ENCODE peak calls at places on chromosomes 6 and 20, in five cellular contexts. F is neuronal stem cell, N is mesendoderm, B is IMR-90, D is H1. H is an unnamed sample.

GRCh38 chr20:59723607-59724456 is 119.5 kb downstream of the PHACTR3 start:
- DNase-seq in F (no peak), N (peak; percentile 0), B (no peak), D (no peak), H (no peak)

GRCh38 chr20:62741191-62741676 is 32.6 kb downstream of the NTSR1 start:
- DNase-seq in F (peak; percentile 62), N (peak; percentile 66), B (no peak), D (no peak), H (peak; percentile 13)

GRCh38 chr6:81998432-81998831 is 246.0 kb upstream of the TENT5A start:
- DNase-seq in F (no peak), N (no peak), B (peak; percentile 84), D (no peak), H (peak; percentile 38)

GRCh38 chr6:16540804-16541752 is 220.2 kb downstream of the ATXN1 start:
- DNase-seq in F (no peak), N (peak; percentile 23), B (no peak), D (no peak), H (no peak)

GRCh38 chr6:49915035-49915434 is 48.7 kb upstream of the CRISP1 start:
- DNase-seq in F (no peak), N (peak; percentile 81), B (no peak), D (no peak), H (no peak)

GRCh38 chr6:81787313-81788068 is 35.0 kb upstream of the TENT5A start:
- DNase-seq in F (no peak), N (no peak), B (peak; percentile 74), D (no peak), H (peak; percentile 72)

GRCh38 chr6:1208876-1209275 is 103.0 kb upstream of the FOXQ1 start:
- DNase-seq in F (no peak), N (no peak), B (peak; percentile 4), D (no peak), H (peak; percentile 13)

GRCh38 chr6:163175301-163175700 is 239.2 kb upstream of the QKI start:
- DNase-seq in F (no peak), N (no peak), B (no peak), D (no peak), H (no peak)

GRCh38 chr20:51327251-51327841 is 215.2 kb downstream of the NFATC2 start:
- DNase-seq in F (no peak), N (no peak), B (peak; percentile 97), D (no peak), H (peak; percentile 96)

GRCh38 chr6:169529931-169530761 is 171.7 kb downstream of the WDR27 start:
- DNase-seq in F (no peak), N (no peak), B (peak; percentile 80), D (no peak), H (no peak)

GRCh38 chr6:157841211-157841840 is 18.3 kb downstream of the SNX9 start:
- DNase-seq in F (no peak), N (no peak), B (no peak), D (no peak), H (no peak)

GRCh38 chr6:137494281-137494966 is at the start of gene OLIG3:
- DNase-seq in F (peak; percentile 37), N (peak; percentile 73), B (no peak), D (no peak), H (no peak)

GRCh38 chr6:16257999-16258708 is 19.8 kb downstream of the GMPR start:
- DNase-seq in F (no peak), N (peak; percentile 88), B (peak; percentile 17), D (no peak), H (no peak)

GRCh38 chr6:1702580-1703051 is 92.9 kb downstream of the FOXC1 start:
- DNase-seq in F (no peak), N (no peak), B (no peak), D (no peak), H (no peak)

GRCh38 chr6:119727504-119728219 is 378.1 kb upstream of the MAN1A1 start:
- DNase-seq in F (no peak), N (peak; percentile 95), B (no peak), D (no peak), H (no peak)

GRCh38 chr6:113120214-113120576 is 737.0 kb upstream of the MARCKS start:
- DNase-seq in F (no peak), N (peak; percentile 11), B (peak; percentile 96), D (no peak), H (peak; percentile 93)

GRCh38 chr20:61927193-61927825 is 138.4 kb downstream of the TAF4 start:
- DNase-seq in F (no peak), N (no peak), B (no peak), D (no peak), H (no peak)

GRCh38 chr6:158011478-158011920 is 29.8 kb downstream of the SYNJ2 start:
- DNase-seq in F (no peak), N (no peak), B (peak; percentile 65), D (no peak), H (peak; percentile 64)

GRCh38 chr6:83536034-83536646 is 23.8 kb downstream of the PRSS35 start:
- DNase-seq in F (peak; percentile 46), N (peak; percentile 73), B (peak; percentile 53), D (no peak), H (peak; percentile 40)

DNA sequence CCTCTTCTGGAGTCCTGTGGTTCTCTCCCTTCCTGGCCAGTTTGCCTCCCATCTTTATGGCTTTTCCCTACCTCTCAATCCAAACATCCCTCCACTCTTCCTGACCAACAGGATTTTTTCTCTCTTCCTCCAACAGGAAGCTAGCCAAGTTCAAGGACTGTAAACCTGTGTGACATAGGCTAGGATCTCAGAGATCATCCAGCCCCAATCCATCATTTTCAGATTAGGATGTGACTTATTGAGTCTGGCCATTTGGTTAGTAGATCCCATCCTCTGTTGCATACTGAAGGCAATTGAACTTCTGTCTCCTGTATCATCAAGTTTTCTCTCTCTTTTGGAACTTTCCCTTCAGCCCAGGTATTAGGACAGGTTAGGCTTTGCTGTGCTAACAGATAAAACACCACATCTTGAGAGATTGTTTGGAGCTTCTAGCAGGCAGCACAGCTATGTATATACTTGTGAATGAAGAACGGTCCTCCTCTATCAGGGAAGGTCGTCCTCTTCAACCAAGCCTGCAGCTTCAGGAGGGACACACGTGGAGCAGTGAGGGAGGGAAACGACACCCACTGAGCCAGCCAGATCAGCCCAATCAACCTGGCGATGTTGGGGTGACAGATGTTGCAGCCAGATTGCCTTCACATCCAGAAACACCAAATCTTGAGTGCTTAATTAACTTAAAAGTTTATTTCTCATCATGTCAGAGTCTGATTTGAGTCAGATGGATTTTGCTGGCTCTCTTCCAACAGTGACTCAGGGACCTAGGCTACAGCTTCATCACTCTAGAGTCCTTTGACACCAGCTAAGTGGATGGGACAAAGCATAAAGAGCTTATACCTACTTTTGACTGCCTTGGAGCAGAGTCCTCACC is 106.8 kb downstream of the GJA10 start:
- DNase-seq in F (no peak), N (no peak), B (peak; percentile 31), D (no peak), H (no peak)
- H3K4me3 ChIP-seq in F (no peak overlapping the region), N (no peak overlapping the region), B (no peak overlapping the region), D (no peak overlapping the region), H (no peak overlapping the region)

GRCh38 chr6:130107710-130108109 is 89.3 kb downstream of the L3MBTL3 start:
- DNase-seq in F (no peak), N (no peak), B (no peak), D (no peak), H (no peak)
- H2BK15ac ChIP-seq in F (no peak overlapping the region), N (no peak overlapping the region), B (no peak overlapping the region), D (no peak overlapping the region), H (no peak overlapping the region)

GRCh38 chr6:122660296-122660695 is 50.1 kb downstream of the PKIB start:
- DNase-seq in F (no peak), N (no peak), B (no peak), D (no peak), H (peak; percentile 63)
- H2AK5ac ChIP-seq in F (no peak overlapping the region), N (no peak overlapping the region), B (no peak overlapping the region), D (no peak overlapping the region), H (no peak overlapping the region)

DNA sequence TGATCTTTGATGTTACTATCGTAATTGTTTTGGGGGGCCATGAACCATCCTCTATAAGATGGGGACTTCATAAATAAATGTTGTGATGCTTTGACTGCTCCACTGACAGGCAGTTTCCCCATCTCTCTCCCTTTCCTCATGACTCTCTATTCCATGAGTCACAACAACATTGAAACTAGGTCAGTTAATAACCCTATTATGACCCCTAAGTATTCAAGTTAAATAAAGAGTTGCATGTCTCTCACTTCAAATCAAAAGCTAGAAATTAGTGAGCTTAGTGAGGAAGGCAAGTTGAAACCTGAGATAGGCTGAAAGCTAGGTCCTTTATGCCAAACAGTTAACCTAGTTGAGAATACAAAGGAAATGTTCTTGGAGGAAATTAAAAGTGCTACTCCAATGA is 491.0 kb downstream of the HAO1 start:
- DNase-seq in F (no peak), N (no peak), B (no peak), D (no peak), H (no peak)
- H3K4me3 ChIP-seq in F (no peak overlapping the region), N (no peak overlapping the region), B (no peak overlapping the region), D (no peak overlapping the region), H (no peak overlapping the region)

GRCh38 chr6:151576658-151577057 is 82.8 kb downstream of the CCDC170 start:
- DNase-seq in F (no peak), N (no peak), B (no peak), D (no peak), H (no peak)
- H2BK15ac ChIP-seq in F (no peak overlapping the region), N (no peak overlapping the region), B (no peak overlapping the region), D (no peak overlapping the region), H (no peak overlapping the region)

DNA sequence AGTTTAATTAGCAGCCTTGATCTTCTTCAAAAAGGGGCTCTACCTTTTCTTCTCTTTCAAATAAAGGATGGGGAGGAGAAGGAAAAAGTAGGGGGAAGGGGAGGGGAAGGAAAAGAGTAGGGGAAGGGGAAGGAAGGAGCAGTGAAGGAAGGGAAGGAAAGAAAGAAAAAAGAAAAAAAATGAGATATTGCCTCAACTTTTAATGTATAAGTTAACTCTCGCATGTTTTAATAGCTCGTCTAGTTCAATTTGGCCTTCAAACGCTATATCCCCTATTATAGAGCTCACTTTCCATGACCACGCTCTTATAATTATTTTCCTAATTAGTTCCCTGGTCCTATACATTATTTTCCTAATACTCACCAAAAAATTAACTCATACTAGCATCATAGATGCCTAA is 11.9 kb upstream of the RIPOR2 start:
- DNase-seq in F (no peak), N (no peak), B (no peak), D (no peak), H (no peak)
- H2AK5ac ChIP-seq in F (no peak overlapping the region), N (no peak overlapping the region), B (no peak overlapping the region), D (no peak overlapping the region), H (no peak overlapping the region)

DNA sequence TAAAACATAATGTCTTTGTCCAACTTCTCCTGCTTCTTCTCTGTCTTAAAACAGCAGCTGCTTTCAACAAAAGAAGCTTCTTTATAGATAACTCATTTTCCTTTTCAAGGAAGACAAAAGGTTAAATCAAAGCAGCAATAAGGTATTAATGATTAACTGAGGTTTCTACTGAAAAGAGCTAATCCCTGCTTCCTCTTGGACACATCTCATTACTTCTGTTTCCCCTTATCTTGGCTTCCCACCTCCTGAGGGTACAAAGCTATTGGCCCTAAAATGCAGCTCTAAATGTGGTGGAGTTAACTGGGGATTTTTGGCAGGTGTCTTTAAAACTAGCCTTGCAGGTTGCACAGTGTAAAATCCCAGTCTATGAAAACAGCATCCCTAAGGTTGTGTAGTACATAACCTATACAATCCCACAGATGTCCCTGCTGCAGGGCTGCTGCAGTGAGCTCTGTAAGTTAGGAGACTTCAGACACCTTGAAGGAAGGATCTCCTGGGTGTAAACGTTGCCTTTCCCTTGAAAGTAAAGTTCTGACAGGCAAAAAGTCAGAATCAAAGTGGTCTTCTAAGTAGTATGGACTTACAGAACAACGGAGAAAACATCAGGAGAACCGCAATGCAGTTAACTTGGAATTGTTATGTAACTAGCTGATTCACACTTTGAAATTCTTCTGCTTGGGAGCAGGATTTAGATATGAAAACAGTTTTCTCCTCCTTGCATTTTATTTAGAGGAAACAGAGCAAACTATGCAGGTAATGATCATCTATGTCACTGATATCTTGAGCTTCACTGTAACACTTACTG is 71.7 kb upstream of the TRAF3IP2 start:
- DNase-seq in F (no peak), N (peak; percentile 49), B (no peak), D (no peak), H (no peak)
- H3K4me3 ChIP-seq in F (no peak overlapping the region), N (no peak overlapping the region), B (no peak overlapping the region), D (no peak overlapping the region), H (no peak overlapping the region)

GRCh38 chr6:89799111-89799510 is 20.5 kb downstream of the MDN1 start:
- DNase-seq in F (no peak), N (no peak), B (no peak), D (no peak), H (no peak)
- H2BK15ac ChIP-seq in F (no peak overlapping the region), N (no peak overlapping the region), B (no peak overlapping the region), D (peak overlapping the region; percentile 67), H (no peak overlapping the region)

H was measured in mesenchymal stem cell.